ENCODE peak calls at places on chromosomes 1 and 21, in four cellular contexts. S is GM12878, T is H1, Z is hepatocyte. B is an unnamed sample. For H3K4me1, the result is how much of the 10 kb centered on the place peaks cover.

GRCh38 chr1:65420590-65421340 is at the start of the genes LEPR and LEPROT:
- DNase-seq in Z (no peak), S (no peak), T (no peak), B (peak)

GRCh38 chr1:52970149-52970548 is 43.1 kb downstream of the SCP2 start:
- DNase-seq in S (no peak), Z (peak), T (no peak), B (peak)

GRCh38 chr21:45403825-45404725 is 890 bp upstream of the COL18A1 start:
- DNase-seq in T (peak), Z (peak), S (no peak), B (peak)

GRCh38 chr1:240126821-240127220 is 35.1 kb downstream of the FMN2 start:
- DNase-seq in S (no peak), Z (no peak), T (no peak), B (no peak)

GRCh38 chr1:67464741-67465140 is 34.5 kb upstream of the SERBP1 start:
- DNase-seq in S (no peak), T (no peak), Z (no peak), B (no peak)

GRCh38 chr1:84892657-84893618 is at the start of gene LPAR3:
- DNase-seq in S (no peak), T (no peak), Z (peak), B (peak)

GRCh38 chr21:37453350-37453749 is 86.8 kb downstream of the DYRK1A start:
- DNase-seq in T (no peak), Z (no peak), S (no peak), B (no peak)

GRCh38 chr1:225617479-225617878 is 35.4 kb downstream of the ENAH start:
- DNase-seq in Z (no peak), S (no peak), T (no peak), B (no peak)

GRCh38 chr1:86933562-86934377 is 19.3 kb downstream of the HS2ST1 start:
- DNase-seq in S (no peak), T (no peak), Z (peak), B (no peak)

GRCh38 chr1:46601257-46602007 is 2.6 kb downstream of the MKNK1 start:
- DNase-seq in S (no peak), T (no peak), Z (no peak), B (no peak)

GRCh38 chr1:91098299-91098901 is 76.6 kb upstream of the ZNF644 start:
- DNase-seq in Z (no peak), T (no peak), S (no peak), B (no peak)

GRCh38 chr1:93804412-93804811 is 74.6 kb downstream of the DNTTIP2 start:
- DNase-seq in T (no peak), Z (no peak), S (no peak), B (no peak)

GRCh38 chr1:230382060-230382491 is 44.1 kb downstream of the PGBD5 start:
- DNase-seq in Z (peak), S (no peak), T (peak), B (peak)

GRCh38 chr1:2037314-2037979 is 12.8 kb upstream of the PRKCZ start:
- DNase-seq in Z (no peak), S (no peak), T (no peak), B (no peak)

GRCh38 chr1:186082235-186082937 is 292.7 kb downstream of the TPR start:
- DNase-seq in T (no peak), S (peak), Z (peak), B (peak)

GRCh38 chr1:182604835-182605164 is 611 bp upstream of the RGS16 start:
- DNase-seq in T (no peak), Z (no peak), S (no peak), B (no peak)

GRCh38 chr1:171742577-171742922 is 685 bp upstream of the VAMP4 start:
- DNase-seq in S (no peak), Z (peak), T (no peak), B (peak)

GRCh38 chr1:3623441-3624150 is 1.2 kb upstream of the TPRG1L start:
- DNase-seq in T (no peak), Z (no peak), S (no peak), B (no peak)

GRCh38 chr21:24369278-24369677 is 1238.0 kb downstream of the MRPL39 start:
- DNase-seq in T (no peak), Z (no peak), S (no peak), B (no peak)

GRCh38 chr1:167905182-167905581 is 8.8 kb downstream of the ADCY10 start:
- DNase-seq in Z (no peak), S (no peak), T (no peak), B (peak)

GRCh38 chr21:42237577-42237976 is 18.6 kb downstream of the ABCG1 start:
- DNase-seq in S (no peak), Z (no peak), T (no peak), B (no peak)

GRCh38 chr21:42236014-42236413 is 17.1 kb downstream of the ABCG1 start:
- DNase-seq in T (no peak), S (no peak), Z (no peak), B (no peak)

GRCh38 chr21:42236693-42237092 is 17.8 kb downstream of the ABCG1 start:
- DNase-seq in S (no peak), T (no peak), Z (no peak), B (no peak)

GRCh38 chr21:42238185-42238934 is 19.4 kb downstream of the ABCG1 start:
- DNase-seq in S (peak), T (no peak), Z (no peak), B (no peak)

GRCh38 chr21:42237161-42237560 is 18.2 kb downstream of the ABCG1 start:
- DNase-seq in S (no peak), T (no peak), Z (no peak), B (no peak)
- H3K4me1 ChIP-seq in S (half or more), T (under half), Z (under half), B (under half)

GRCh38 chr1:232629250-232630046 is 485 bp downstream of the SIPA1L2 start:
- DNase-seq in S (no peak), Z (peak), T (no peak), B (peak)
- TF ChIP-seq EZH2 in S (no peak), Z (no peak), T (peak), B (peak)

GRCh38 chr1:223204424-223204823 is 61.4 kb upstream of the TLR5 start:
- DNase-seq in T (no peak), S (no peak), Z (no peak), B (no peak)

GRCh38 chr1:223203011-223203410 is 60.0 kb upstream of the TLR5 start:
- DNase-seq in T (no peak), S (no peak), Z (no peak), B (no peak)

GRCh38 chr1:223202376-223202775 is 59.3 kb upstream of the TLR5 start:
- DNase-seq in Z (no peak), T (no peak), S (no peak), B (no peak)

GRCh38 chr1:223203694-223204093 is 60.6 kb upstream of the TLR5 start:
- DNase-seq in S (no peak), Z (no peak), T (no peak), B (no peak)

GRCh38 chr1:223201967-223202366 is 58.9 kb upstream of the TLR5 start:
- DNase-seq in T (no peak), Z (no peak), S (no peak), B (no peak)
- H2AFZ ChIP-seq in T (no peak), Z (no peak), S (no peak), B (no peak)

GRCh38 chr1:174964261-174964984 is 35.3 kb upstream of the CACYBP start:
- DNase-seq in T (no peak), Z (peak), S (no peak), B (no peak)
- H3K4me1 ChIP-seq in T (under half), Z (half or more), S (under half), B (under half)

GRCh38 chr1:151716771-151717631 is at the start of gene CELF3:
- DNase-seq in Z (peak), S (no peak), T (no peak), B (peak)
- TF ChIP-seq EZH2 in Z (no peak), S (no peak), T (no peak), B (peak)

B was measured in neural progenitor cell.